ENCODE peak calls at places on chromosome 15, in seven cellular contexts. F, N, G, D, Y, W and S are unnamed samples.

GRCh38 chr15:73982251-73982962 is 9.7 kb downstream of the STOML1 start:
- DNase-seq in F (peak; percentile 81), N (no peak), G (peak; percentile 80), D (peak; percentile 49), Y (peak; percentile 95), W (peak; percentile 65), S (peak; percentile 73)

GRCh38 chr15:94375997-94376396 is 144.6 kb downstream of the MCTP2 start:
- DNase-seq in F (no peak), N (no peak), G (no peak), D (no peak), Y (no peak), W (no peak), S (no peak)

GRCh38 chr15:56765252-56765651 is 31.9 kb upstream of the ZNF280D start:
- DNase-seq in F (peak; percentile 51), N (no peak), G (no peak), D (no peak), Y (peak; percentile 60), W (no peak), S (no peak)

GRCh38 chr15:82810863-82811421 is 1.5 kb downstream of the WHAMM start:
- DNase-seq in F (no peak), N (no peak), G (no peak), D (no peak), Y (peak; percentile 8), W (peak; percentile 53), S (no peak)

GRCh38 chr15:80155001-80155377 is 2.2 kb downstream of the FAH start:
- DNase-seq in F (no peak), N (no peak), G (no peak), D (no peak), Y (no peak), W (no peak), S (no peak)

GRCh38 chr15:90868261-90868689 is at the start of gene FURIN:
- DNase-seq in F (no peak), N (no peak), G (no peak), D (no peak), Y (peak; percentile 23), W (peak; percentile 49), S (no peak)

GRCh38 chr15:45100884-45101622 is 12.9 kb downstream of the DUOX2 start:
- DNase-seq in F (no peak), N (peak; percentile 22), G (no peak), D (no peak), Y (no peak), W (no peak), S (no peak)

GRCh38 chr15:34603095-34603494 is 19.6 kb upstream of the GOLGA8B start:
- DNase-seq in F (no peak), N (no peak), G (no peak), D (no peak), Y (no peak), W (no peak), S (no peak)

GRCh38 chr15:79452244-79453051 is 20.3 kb downstream of the MINAR1 start:
- DNase-seq in F (no peak), N (no peak), G (no peak), D (no peak), Y (no peak), W (no peak), S (no peak)

GRCh38 chr15:54580643-54581042 is 602.4 kb downstream of the UNC13C start:
- DNase-seq in F (no peak), N (no peak), G (no peak), D (no peak), Y (no peak), W (no peak), S (no peak)

GRCh38 chr15:39625856-39626255 is 45.0 kb downstream of the THBS1 start:
- DNase-seq in F (no peak), N (no peak), G (no peak), D (no peak), Y (peak; percentile 27), W (no peak), S (no peak)

GRCh38 chr15:91422704-91423254 is 322.7 kb downstream of the SV2B start:
- DNase-seq in F (no peak), N (peak; percentile 66), G (no peak), D (no peak), Y (no peak), W (no peak), S (no peak)